ENCODE peak calls at places on chromosomes 5 and 9, in ten cellular contexts. G, T, B, E, P, H, L, O, C and R are unnamed samples.

GRCh38 chr9:71446499-71447411 is 321.6 kb downstream of the CEMIP2 start:
- DNase-seq in G (peak; percentile 19), T (peak; percentile 68), B (peak; percentile 62), E (no peak), P (peak; percentile 96), H (peak; percentile 14), L (peak; percentile 42), O (peak; percentile 47), C (peak; percentile 46), R (peak; percentile 84)

GRCh38 chr9:19922476-19923118 is 133.8 kb upstream of the SLC24A2 start:
- DNase-seq in G (no peak), T (peak; percentile 51), B (peak; percentile 70), E (no peak), P (peak; percentile 75), H (no peak), L (no peak), O (peak; percentile 71), C (peak; percentile 46), R (peak; percentile 58)

GRCh38 chr9:38333047-38333446 is 59.5 kb upstream of the ALDH1B1 start:
- DNase-seq in G (no peak), T (peak; percentile 15), B (no peak), E (no peak), P (peak; percentile 20), H (no peak), L (no peak), O (peak; percentile 44), C (peak; percentile 11), R (no peak)

GRCh38 chr5:72611111-72611724 is 104.0 kb upstream of the ZNF366 start:
- DNase-seq in G (peak; percentile 69), T (peak; percentile 43), B (peak; percentile 79), E (no peak), P (peak; percentile 88), H (peak; percentile 72), L (peak; percentile 85), O (peak; percentile 85), C (peak; percentile 74), R (peak; percentile 78)

GRCh38 chr5:25568989-25569625 is 924.3 kb upstream of the CDH10 start:
- DNase-seq in G (no peak), T (no peak), B (no peak), E (no peak), P (no peak), H (no peak), L (no peak), O (no peak), C (no peak), R (no peak)

GRCh38 chr9:137294684-137295312 is 7.3 kb downstream of the NRARP start:
- DNase-seq in G (peak; percentile 34), T (peak; percentile 37), B (no peak), E (no peak), P (peak; percentile 83), H (peak; percentile 24), L (no peak), O (peak; percentile 33), C (peak; percentile 27), R (peak; percentile 36)

GRCh38 chr9:4117835-4118610 is 181.8 kb downstream of the GLIS3 start:
- DNase-seq in G (no peak), T (no peak), B (no peak), E (no peak), P (peak; percentile 81), H (peak; percentile 45), L (peak; percentile 47), O (no peak), C (no peak), R (peak; percentile 23)

GRCh38 chr5:158463971-158464370 is 605.0 kb upstream of the CLINT1 start:
- DNase-seq in G (no peak), T (peak; percentile 66), B (peak; percentile 52), E (peak; percentile 37), P (no peak), H (peak; percentile 20), L (peak; percentile 78), O (peak; percentile 89), C (peak; percentile 10), R (no peak)

GRCh38 chr5:65808818-65809217 is 86.8 kb downstream of the NLN start:
- DNase-seq in G (no peak), T (no peak), B (no peak), E (no peak), P (no peak), H (no peak), L (no peak), O (peak; percentile 54), C (peak; percentile 62), R (no peak)

DNA sequence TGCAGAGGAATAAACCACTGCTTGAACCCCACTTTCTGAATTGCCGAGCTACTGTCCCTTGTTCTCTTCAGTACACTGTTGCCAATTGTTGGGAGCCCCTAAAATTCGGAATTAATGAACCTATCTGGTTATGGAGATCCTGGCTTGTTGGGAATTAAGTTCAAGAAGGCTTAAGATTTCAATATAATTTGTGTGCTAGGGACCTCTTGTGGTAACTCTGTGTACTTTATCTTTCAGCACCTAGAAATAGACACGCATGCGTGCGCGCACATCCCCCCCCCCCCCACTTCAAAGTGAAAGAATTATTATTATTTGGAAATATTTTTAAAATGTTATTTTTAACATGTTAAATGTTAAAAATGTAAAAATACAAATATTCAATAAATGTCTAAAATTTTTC is 53.3 kb upstream of the FAM169A start:
- DNase-seq in G (no peak), T (peak; percentile 45), B (peak; percentile 88), E (no peak), P (peak; percentile 55), H (no peak), L (no peak), O (peak; percentile 74), C (peak; percentile 70), R (no peak)
- TF ChIP-seq CTCF in G (peak; percentile 39), T (peak; percentile 43), B (peak; percentile 76), E (peak; percentile 8), P (peak; percentile 81), H (peak; percentile 16), L (peak; percentile 39), O (peak; percentile 51), C (peak; percentile 70), R (peak; percentile 76)

GRCh38 chr9:121440265-121440664 is 59.4 kb downstream of the GGTA1 start:
- DNase-seq in G (no peak), T (no peak), B (peak; percentile 52), E (no peak), P (no peak), H (no peak), L (no peak), O (peak; percentile 36), C (peak; percentile 54), R (no peak)
- TF ChIP-seq CTCF in G (no peak), T (no peak), B (no peak), E (no peak), P (peak; percentile 52), H (peak; percentile 7), L (peak; percentile 7), O (peak; percentile 35), C (peak; percentile 51), R (no peak)

GRCh38 chr5:122507045-122507444 is 195.0 kb downstream of the SNCAIP start:
- DNase-seq in G (no peak), T (no peak), B (no peak), E (no peak), P (no peak), H (no peak), L (no peak), O (no peak), C (no peak), R (no peak)

GRCh38 chr5:122499617-122500016 is 187.6 kb downstream of the SNCAIP start:
- DNase-seq in G (no peak), T (no peak), B (no peak), E (no peak), P (no peak), H (no peak), L (no peak), O (no peak), C (no peak), R (no peak)

GRCh38 chr5:122498163-122498562 is 186.1 kb downstream of the SNCAIP start:
- DNase-seq in G (no peak), T (no peak), B (no peak), E (no peak), P (peak; percentile 86), H (no peak), L (no peak), O (no peak), C (peak; percentile 32), R (peak; percentile 24)

GRCh38 chr5:122500245-122501086 is 188.4 kb downstream of the SNCAIP start:
- DNase-seq in G (no peak), T (peak; percentile 30), B (peak; percentile 59), E (no peak), P (peak; percentile 85), H (no peak), L (no peak), O (peak; percentile 72), C (peak; percentile 72), R (peak; percentile 56)

DNA sequence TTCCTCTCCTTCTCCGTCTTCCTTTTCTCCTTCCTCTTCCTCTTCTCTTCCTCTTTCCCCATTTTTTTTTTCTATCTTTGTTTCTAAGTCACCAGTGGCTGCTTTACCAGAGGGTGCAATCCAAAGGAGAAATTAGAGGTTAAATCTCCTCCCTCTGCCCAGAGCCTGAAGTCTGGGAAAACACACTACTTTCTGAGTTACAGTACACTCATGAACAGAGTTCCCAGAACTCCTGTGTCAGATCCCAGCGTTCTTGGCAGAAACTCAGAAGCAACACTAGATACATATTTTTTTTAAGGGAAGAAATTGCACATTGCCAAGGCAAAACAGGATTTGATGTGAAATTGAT is 189.0 kb downstream of the SNCAIP start:
- DNase-seq in G (no peak), T (no peak), B (no peak), E (no peak), P (no peak), H (no peak), L (no peak), O (peak; percentile 38), C (peak; percentile 33), R (no peak)
- TF ChIP-seq CTCF in G (no peak), T (no peak), B (no peak), E (no peak), P (no peak), H (no peak), L (no peak), O (no peak), C (no peak), R (no peak)

DNA sequence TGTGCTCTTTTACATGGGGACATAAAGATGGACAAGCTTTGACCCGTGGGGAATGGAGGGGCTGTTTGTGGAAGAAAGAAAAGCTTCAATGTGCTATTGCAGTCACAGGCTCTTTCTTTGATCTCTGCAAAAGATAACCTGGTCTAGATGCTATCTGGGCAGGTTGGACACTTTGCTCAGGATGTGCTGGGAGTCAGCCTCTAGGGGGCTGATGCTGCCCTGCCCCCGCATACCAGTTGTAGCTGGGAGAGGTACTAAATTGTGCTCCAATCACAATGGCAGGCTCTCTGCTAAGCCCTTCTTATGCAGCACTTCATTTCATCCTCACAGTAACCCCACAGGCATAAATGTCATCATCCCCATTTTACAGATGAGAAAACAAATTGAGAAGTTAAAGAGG is 67.2 kb downstream of the PSD2 start:
- DNase-seq in G (no peak), T (no peak), B (peak; percentile 27), E (no peak), P (no peak), H (no peak), L (no peak), O (no peak), C (no peak), R (no peak)
- TF ChIP-seq CTCF in G (no peak), T (peak; percentile 13), B (no peak), E (no peak), P (peak; percentile 66), H (no peak), L (no peak), O (peak; percentile 1), C (no peak), R (no peak)

DNA sequence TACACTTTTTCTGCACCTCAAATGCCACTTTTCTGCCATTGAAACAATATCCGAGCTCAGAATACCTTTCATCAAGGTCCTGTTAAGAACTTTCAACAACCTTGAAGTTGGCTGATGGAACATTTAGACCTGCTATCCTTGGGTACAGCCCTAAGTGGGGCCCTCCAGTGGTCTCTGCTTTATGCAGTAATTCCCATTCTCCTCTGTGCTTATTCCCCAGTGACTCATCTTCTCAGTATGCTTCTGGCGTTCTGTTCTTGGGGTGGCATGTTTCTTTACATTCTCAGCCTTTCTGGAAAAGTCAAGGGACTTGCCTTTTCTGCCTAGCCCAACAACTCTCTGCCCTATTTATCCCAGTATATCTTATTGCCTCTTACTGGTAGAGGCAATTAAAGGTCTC is 7.1 kb downstream of the ANP32B start:
- DNase-seq in G (no peak), T (peak; percentile 46), B (peak; percentile 88), E (no peak), P (peak; percentile 57), H (no peak), L (no peak), O (peak; percentile 66), C (peak; percentile 82), R (no peak)
- TF ChIP-seq CTCF in G (no peak), T (no peak), B (no peak), E (no peak), P (peak; percentile 14), H (no peak), L (no peak), O (peak; percentile 35), C (peak; percentile 42), R (no peak)